ENCODE peak calls at places on chromosomes 5 and 9, in eight cellular contexts. Q is A549, L is HCT116, T is H1, F is GM12878, J is SK-N-SH, X is IMR-90, Y is HepG2. M is an unnamed sample.

GRCh38 chr5:118195215-118195614 is 793.1 kb downstream of the DTWD2 start:
- DNase-seq in T (no peak), Q (no peak), L (no peak), Y (no peak), F (no peak), X (no peak), J (no peak), M (no peak)

GRCh38 chr5:123673107-123673506 is 161.1 kb downstream of the CSNK1G3 start:
- DNase-seq in L (no peak), F (no peak), X (no peak), Y (peak; percentile 9), T (no peak), J (no peak), Q (no peak), M (no peak)

GRCh38 chr5:3310551-3311340 is 284.9 kb upstream of the IRX1 start:
- DNase-seq in J (no peak), L (no peak), F (no peak), T (no peak), Y (peak; percentile 2), X (no peak), Q (no peak), M (no peak)

GRCh38 chr9:123948290-123948689 is 18.4 kb upstream of the DENND1A start:
- DNase-seq in Q (no peak), T (no peak), L (no peak), X (no peak), J (no peak), Y (no peak), F (no peak), M (no peak)

GRCh38 chr5:15440434-15440833 is 59.5 kb upstream of the FBXL7 start:
- DNase-seq in L (no peak), Y (no peak), F (no peak), Q (no peak), J (no peak), T (no peak), X (no peak), M (no peak)

GRCh38 chr5:137214446-137215189 is 284.5 kb downstream of the SPOCK1 start:
- DNase-seq in T (no peak), F (no peak), Y (peak; percentile 32), J (no peak), L (no peak), Q (no peak), X (no peak), M (no peak)

GRCh38 chr5:10543585-10544040 is 20.3 kb upstream of the ANKRD33B start:
- DNase-seq in F (no peak), X (no peak), Y (no peak), L (no peak), T (no peak), J (no peak), Q (no peak), M (no peak)

GRCh38 chr5:87115839-87116364 is 151.8 kb upstream of the RASA1 start:
- DNase-seq in Y (no peak), L (no peak), J (no peak), Q (no peak), T (no peak), F (no peak), X (no peak), M (peak; percentile 58)

GRCh38 chr9:111094433-111095421 is 56.5 kb upstream of the LPAR1 start:
- DNase-seq in X (peak; percentile 90), Q (peak; percentile 8), L (no peak), J (no peak), T (no peak), Y (no peak), F (peak; percentile 9), M (no peak)

GRCh38 chr9:33225319-33226152 is 14.4 kb upstream of the SPINK4 start:
- DNase-seq in Y (peak; percentile 57), Q (no peak), L (peak; percentile 68), X (peak; percentile 84), J (peak; percentile 38), T (peak; percentile 60), F (peak; percentile 64), M (peak; percentile 32)

GRCh38 chr5:96946381-96946780 is 10.5 kb downstream of the LNPEP start:
- DNase-seq in Y (no peak), J (no peak), X (no peak), L (no peak), T (no peak), F (no peak), Q (no peak), M (no peak)

GRCh38 chr9:76835571-76836283 is 70.2 kb downstream of the PRUNE2 start:
- DNase-seq in Q (no peak), J (no peak), Y (no peak), F (no peak), X (peak; percentile 87), L (no peak), T (no peak), M (no peak)

GRCh38 chr5:160935776-160936175 is 83.8 kb upstream of the ATP10B start:
- DNase-seq in T (no peak), L (no peak), Q (no peak), X (no peak), F (no peak), J (no peak), Y (no peak), M (no peak)

GRCh38 chr5:160937570-160937969 is 85.6 kb upstream of the ATP10B start:
- DNase-seq in J (no peak), T (no peak), Y (no peak), X (no peak), F (no peak), Q (no peak), L (no peak), M (no peak)

GRCh38 chr5:160940725-160941124 is 88.7 kb upstream of the ATP10B start:
- DNase-seq in X (no peak), Y (no peak), L (no peak), F (no peak), T (no peak), Q (no peak), J (no peak), M (no peak)

GRCh38 chr5:160938532-160938931 is 86.5 kb upstream of the ATP10B start:
- DNase-seq in L (no peak), Y (peak; percentile 24), Q (no peak), T (no peak), J (no peak), F (no peak), X (no peak), M (no peak)
- TF ChIP-seq RAD21 in L (no peak), Y (no peak), Q (no peak), T (no peak), J (no peak), F (no peak), X (no peak), M (no peak)

GRCh38 chr9:114678130-114678529 is 3.9 kb downstream of the TEX48 start:
- DNase-seq in L (no peak), Y (no peak), J (no peak), Q (no peak), F (no peak), T (no peak), X (no peak), M (no peak)

GRCh38 chr9:114680266-114681011 is 1.6 kb downstream of the TEX48 start:
- DNase-seq in T (no peak), L (no peak), J (no peak), X (no peak), Y (no peak), F (no peak), Q (no peak), M (no peak)

GRCh38 chr9:114674798-114675554 is 7.0 kb downstream of the TEX48 start:
- DNase-seq in T (no peak), J (no peak), Y (no peak), X (peak; percentile 61), Q (no peak), L (no peak), F (no peak), M (no peak)

GRCh38 chr9:114678847-114679246 is 3.1 kb downstream of the TEX48 start:
- DNase-seq in L (no peak), J (no peak), Q (no peak), T (no peak), F (no peak), Y (no peak), X (peak; percentile 51), M (no peak)

DNA sequence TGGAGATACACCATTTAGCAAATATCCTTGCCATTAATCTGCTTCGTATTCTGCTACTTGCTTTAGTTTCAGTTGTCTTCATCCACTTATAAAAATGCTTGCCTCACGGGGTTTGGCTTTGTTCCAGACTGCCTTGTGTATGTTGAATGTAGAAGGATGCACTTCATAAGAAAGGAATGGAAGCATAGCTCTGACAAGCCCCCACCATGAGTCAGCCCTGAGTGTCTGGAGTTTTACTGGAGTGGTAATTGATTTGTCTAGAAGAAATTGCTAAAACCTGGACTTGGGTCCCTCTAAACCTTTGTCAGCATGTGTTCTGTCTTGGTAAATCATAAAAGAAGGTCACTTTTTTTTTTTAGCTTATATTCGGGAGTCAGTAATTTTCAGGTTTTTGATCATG is 4.6 kb downstream of the TEX48 start:
- DNase-seq in Q (peak; percentile 93), T (no peak), X (peak; percentile 100), Y (peak; percentile 41), J (no peak), L (peak; percentile 61), F (no peak), M (no peak)
- H3K27ac ChIP-seq in Q (peak overlapping the region; percentile 82), T (no peak overlapping the region), X (no peak overlapping the region), Y (no peak overlapping the region), J (peak overlapping the region; percentile 91), L (no peak overlapping the region), F (no peak overlapping the region), M (no peak overlapping the region)

DNA sequence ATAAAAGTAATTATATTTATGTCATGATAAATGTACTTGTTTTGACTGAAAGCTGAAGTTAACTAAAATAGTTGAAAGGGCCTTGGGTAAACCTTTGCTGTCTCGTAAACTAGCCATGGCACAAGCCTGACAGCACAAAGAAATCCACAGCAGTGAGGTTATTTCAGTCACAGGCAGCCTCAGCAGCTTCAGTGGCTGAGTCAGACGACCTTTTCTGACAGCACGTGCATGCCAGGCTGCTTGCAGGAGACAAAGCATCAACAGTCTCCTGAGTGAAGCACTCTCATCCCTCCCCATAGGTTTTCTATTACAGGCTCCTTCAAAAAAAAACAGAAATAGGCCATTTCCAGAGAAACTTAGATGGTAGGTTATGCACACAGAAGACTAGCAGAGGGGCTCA is 34.6 kb downstream of the OXCT1 start:
- DNase-seq in Y (no peak), Q (no peak), T (no peak), F (no peak), J (peak; percentile 9), X (peak; percentile 92), L (peak; percentile 13), M (no peak)
- TF ChIP-seq RAD21 in Y (no peak), Q (no peak), T (no peak), F (no peak), J (peak; percentile 1), X (peak; percentile 28), L (no peak), M (no peak)

GRCh38 chr9:89317282-89317681 is 1.0 kb upstream of the SECISBP2 start:
- DNase-seq in F (no peak), J (no peak), X (no peak), T (no peak), Q (no peak), L (no peak), Y (no peak), M (no peak)

GRCh38 chr9:89312154-89312616 is 1.2 kb downstream of the CKS2 start:
- DNase-seq in J (peak; percentile 21), T (no peak), F (no peak), L (no peak), Y (no peak), Q (no peak), X (no peak), M (peak; percentile 57)

GRCh38 chr9:89313842-89314241 is 2.8 kb downstream of the CKS2 start:
- DNase-seq in Y (no peak), J (no peak), X (peak; percentile 46), F (no peak), Q (no peak), T (no peak), L (no peak), M (no peak)

GRCh38 chr9:89315482-89315881 is 2.8 kb upstream of the SECISBP2 start:
- DNase-seq in L (no peak), J (no peak), T (no peak), F (no peak), Y (no peak), X (no peak), Q (no peak), M (no peak)

GRCh38 chr9:89314955-89315354 is 3.3 kb upstream of the SECISBP2 start:
- DNase-seq in F (no peak), Q (no peak), X (no peak), J (no peak), T (no peak), L (no peak), Y (no peak), M (no peak)
- H3K27ac ChIP-seq in F (peak overlapping the region; percentile 9), Q (peak overlapping the region; percentile 95), X (no peak overlapping the region), J (peak overlapping the region; percentile 96), T (no peak overlapping the region), L (peak overlapping the region; percentile 15), Y (peak overlapping the region; percentile 15), M (no peak overlapping the region)